ENCODE peak calls at places on chromosomes 3 and 15, in ten cellular contexts. Q, C, J, R, H, G, D, T, L and W are unnamed samples.

GRCh38 chr15:59438891-59439290 is 905 bp downstream of the FAM81A start:
- DNase-seq in Q (no peak), C (no peak), J (no peak), R (no peak), H (no peak), G (no peak), D (no peak), T (no peak), L (no peak), W (peak; percentile 45)

GRCh38 chr15:82043726-82044372 is 2.0 kb downstream of the MEX3B start:
- DNase-seq in Q (no peak), C (no peak), J (no peak), R (peak; percentile 31), H (no peak), G (no peak), D (no peak), T (no peak), L (no peak), W (no peak)

GRCh38 chr15:29681486-29681845 is 140.8 kb downstream of the TJP1 start:
- DNase-seq in Q (no peak), C (no peak), J (no peak), R (no peak), H (no peak), G (no peak), D (no peak), T (no peak), L (no peak), W (no peak)

GRCh38 chr3:87309601-87310000 is 33.2 kb upstream of the POU1F1 start:
- DNase-seq in Q (no peak), C (no peak), J (no peak), R (no peak), H (no peak), G (no peak), D (no peak), T (no peak), L (no peak), W (no peak)

GRCh38 chr3:116339441-116340028 is 105.8 kb downstream of the LSAMP start:
- DNase-seq in Q (no peak), C (no peak), J (no peak), R (peak; percentile 30), H (no peak), G (peak; percentile 56), D (no peak), T (no peak), L (no peak), W (peak; percentile 50)

GRCh38 chr3:15820911-15821310 is 23.1 kb upstream of the ANKRD28 start:
- DNase-seq in Q (no peak), C (no peak), J (no peak), R (peak; percentile 44), H (no peak), G (peak; percentile 39), D (no peak), T (no peak), L (no peak), W (no peak)

GRCh38 chr15:49135893-49136292 is 19.5 kb downstream of the COPS2 start:
- DNase-seq in Q (no peak), C (no peak), J (no peak), R (peak; percentile 55), H (no peak), G (peak; percentile 89), D (no peak), T (no peak), L (no peak), W (no peak)

GRCh38 chr15:78552597-78552996 is 12.4 kb downstream of the PSMA4 start:
- DNase-seq in Q (no peak), C (no peak), J (no peak), R (no peak), H (no peak), G (no peak), D (no peak), T (no peak), L (no peak), W (no peak)

GRCh38 chr3:61877359-61877770 is 316.0 kb downstream of the PTPRG start:
- DNase-seq in Q (no peak), C (no peak), J (no peak), R (no peak), H (no peak), G (no peak), D (peak; percentile 21), T (no peak), L (no peak), W (no peak)

GRCh38 chr3:144754076-144754783 is 782.6 kb downstream of the DIPK2A start:
- DNase-seq in Q (no peak), C (no peak), J (no peak), R (no peak), H (no peak), G (no peak), D (no peak), T (no peak), L (no peak), W (no peak)

GRCh38 chr15:66078196-66078928 is 175.2 kb downstream of the MEGF11 start:
- DNase-seq in Q (no peak), C (no peak), J (no peak), R (no peak), H (no peak), G (no peak), D (no peak), T (no peak), L (peak; percentile 61), W (no peak)

GRCh38 chr3:8539419-8539818 is 37.8 kb downstream of the LMCD1 start:
- DNase-seq in Q (no peak), C (no peak), J (no peak), R (peak; percentile 45), H (no peak), G (no peak), D (no peak), T (no peak), L (no peak), W (no peak)

GRCh38 chr3:47603332-47603731 is 24.7 kb upstream of the CSPG5 start:
- DNase-seq in Q (no peak), C (no peak), J (no peak), R (no peak), H (no peak), G (no peak), D (no peak), T (no peak), L (no peak), W (no peak)